ENCODE peak calls at places on chromosomes 11 and 22, in six cellular contexts. One of them, this sample, is unnamed.

GRCh38 chr11:8263769-8264410 is at the start of gene LMO1:
- DNase-seq in transverse colon: peak
- DNase-seq in esophagus squamous epithelium: no peak
- DNase-seq in gastrocnemius medialis: peak
- DNase-seq in testis: peak
- DNase-seq in heart left ventricle: peak
- DNase-seq in this sample: peak

GRCh38 chr11:75664366-75664765 is 4.5 kb downstream of the MAP6 start:
- DNase-seq in gastrocnemius medialis: no peak
- DNase-seq in esophagus squamous epithelium: no peak
- DNase-seq in transverse colon: no peak
- DNase-seq in testis: no peak
- DNase-seq in heart left ventricle: no peak
- DNase-seq in this sample: no peak

GRCh38 chr11:124075841-124076571 is 34.9 kb upstream of the OR10G7 start:
- DNase-seq in heart left ventricle: no peak
- DNase-seq in transverse colon: peak
- DNase-seq in testis: peak
- DNase-seq in gastrocnemius medialis: no peak
- DNase-seq in esophagus squamous epithelium: no peak
- DNase-seq in this sample: peak

GRCh38 chr11:67352546-67353316 is 615 bp downstream of the POLD4 start:
- DNase-seq in gastrocnemius medialis: no peak
- DNase-seq in transverse colon: peak
- DNase-seq in esophagus squamous epithelium: no peak
- DNase-seq in heart left ventricle: peak
- DNase-seq in testis: no peak
- DNase-seq in this sample: peak

GRCh38 chr11:118434553-118435232 is 1.6 kb upstream of the KMT2A start:
- DNase-seq in esophagus squamous epithelium: no peak
- DNase-seq in testis: peak
- DNase-seq in heart left ventricle: peak
- DNase-seq in gastrocnemius medialis: peak
- DNase-seq in transverse colon: peak
- DNase-seq in this sample: peak

GRCh38 chr22:35328472-35328885 is 28.8 kb downstream of the TOM1 start:
- DNase-seq in transverse colon: no peak
- DNase-seq in testis: no peak
- DNase-seq in gastrocnemius medialis: peak
- DNase-seq in heart left ventricle: no peak
- DNase-seq in esophagus squamous epithelium: no peak
- DNase-seq in this sample: peak

GRCh38 chr11:104764718-104765045 is 133.6 kb downstream of the CASP12 start:
- DNase-seq in heart left ventricle: no peak
- DNase-seq in gastrocnemius medialis: no peak
- DNase-seq in esophagus squamous epithelium: no peak
- DNase-seq in testis: no peak
- DNase-seq in transverse colon: no peak
- DNase-seq in this sample: no peak

GRCh38 chr11:22244986-22245592 is 52.2 kb downstream of the ANO5 start:
- DNase-seq in esophagus squamous epithelium: no peak
- DNase-seq in testis: peak
- DNase-seq in gastrocnemius medialis: no peak
- DNase-seq in heart left ventricle: no peak
- DNase-seq in transverse colon: peak
- DNase-seq in this sample: no peak

GRCh38 chr22:30537083-30537731 is 9.3 kb downstream of the SEC14L6 start:
- DNase-seq in testis: peak
- DNase-seq in transverse colon: no peak
- DNase-seq in heart left ventricle: no peak
- DNase-seq in gastrocnemius medialis: no peak
- DNase-seq in esophagus squamous epithelium: no peak
- DNase-seq in this sample: no peak

GRCh38 chr11:58776891-58777451 is 45.2 kb upstream of the GLYAT start:
- DNase-seq in gastrocnemius medialis: no peak
- DNase-seq in heart left ventricle: no peak
- DNase-seq in transverse colon: no peak
- DNase-seq in testis: no peak
- DNase-seq in esophagus squamous epithelium: no peak
- DNase-seq in this sample: no peak

GRCh38 chr11:15073361-15074205 is at the start of gene CALCB:
- DNase-seq in testis: peak
- DNase-seq in gastrocnemius medialis: no peak
- DNase-seq in heart left ventricle: no peak
- DNase-seq in transverse colon: no peak
- DNase-seq in esophagus squamous epithelium: no peak
- DNase-seq in this sample: no peak

GRCh38 chr22:27242474-27242873 is 559.1 kb downstream of the MN1 start:
- DNase-seq in heart left ventricle: no peak
- DNase-seq in gastrocnemius medialis: no peak
- DNase-seq in testis: no peak
- DNase-seq in esophagus squamous epithelium: no peak
- DNase-seq in transverse colon: no peak
- DNase-seq in this sample: no peak

GRCh38 chr11:133957926-133958325 is 1.2 kb upstream of the IGSF9B start:
- DNase-seq in testis: peak
- DNase-seq in esophagus squamous epithelium: no peak
- DNase-seq in gastrocnemius medialis: no peak
- DNase-seq in transverse colon: no peak
- DNase-seq in heart left ventricle: no peak
- DNase-seq in this sample: no peak

GRCh38 chr11:98107736-98108135 is 913.0 kb upstream of the CNTN5 start:
- DNase-seq in transverse colon: no peak
- DNase-seq in esophagus squamous epithelium: no peak
- DNase-seq in heart left ventricle: peak
- DNase-seq in testis: no peak
- DNase-seq in gastrocnemius medialis: no peak
- DNase-seq in this sample: no peak

DNA sequence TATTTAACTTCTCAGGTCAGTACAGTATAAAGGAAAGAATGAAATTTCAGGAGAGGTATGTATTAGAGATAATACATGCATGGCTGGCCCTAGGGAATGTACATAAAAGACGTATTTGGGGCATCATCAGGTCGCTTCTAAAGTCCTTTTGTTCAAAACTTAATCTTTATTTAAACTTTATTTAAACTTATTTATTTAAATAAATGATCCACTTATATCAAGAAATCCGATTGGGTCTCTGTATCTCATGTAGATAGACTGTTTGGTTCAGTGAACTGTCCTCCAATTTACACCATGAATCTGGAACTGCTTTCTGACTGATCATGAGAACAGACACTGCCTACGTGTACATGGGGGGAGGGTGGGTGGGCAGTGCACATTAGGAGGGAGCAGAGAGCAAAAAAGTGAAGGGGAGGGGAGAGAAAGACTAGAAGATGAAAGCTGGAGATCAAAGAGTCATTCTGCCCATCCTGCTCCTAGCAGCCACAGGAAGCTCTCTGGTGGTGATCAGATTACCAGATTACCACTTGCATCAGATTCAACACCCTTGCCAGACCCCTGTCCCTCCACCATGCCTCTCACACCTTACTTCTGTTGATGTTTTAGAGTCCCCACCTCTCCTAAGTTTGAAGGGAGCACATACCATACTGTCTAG is 92.1 kb upstream of the MTMR2 start:
- DNase-seq in testis: no peak
- DNase-seq in gastrocnemius medialis: no peak
- DNase-seq in heart left ventricle: no peak
- DNase-seq in transverse colon: no peak
- DNase-seq in esophagus squamous epithelium: no peak
- DNase-seq in this sample: no peak
- H3K27ac ChIP-seq in testis: no peak
- H3K27ac ChIP-seq in gastrocnemius medialis: no peak
- H3K27ac ChIP-seq in heart left ventricle: no peak
- H3K27ac ChIP-seq in transverse colon: no peak
- H3K27ac ChIP-seq in esophagus squamous epithelium: no peak
- H3K27ac ChIP-seq in this sample: no peak

DNA sequence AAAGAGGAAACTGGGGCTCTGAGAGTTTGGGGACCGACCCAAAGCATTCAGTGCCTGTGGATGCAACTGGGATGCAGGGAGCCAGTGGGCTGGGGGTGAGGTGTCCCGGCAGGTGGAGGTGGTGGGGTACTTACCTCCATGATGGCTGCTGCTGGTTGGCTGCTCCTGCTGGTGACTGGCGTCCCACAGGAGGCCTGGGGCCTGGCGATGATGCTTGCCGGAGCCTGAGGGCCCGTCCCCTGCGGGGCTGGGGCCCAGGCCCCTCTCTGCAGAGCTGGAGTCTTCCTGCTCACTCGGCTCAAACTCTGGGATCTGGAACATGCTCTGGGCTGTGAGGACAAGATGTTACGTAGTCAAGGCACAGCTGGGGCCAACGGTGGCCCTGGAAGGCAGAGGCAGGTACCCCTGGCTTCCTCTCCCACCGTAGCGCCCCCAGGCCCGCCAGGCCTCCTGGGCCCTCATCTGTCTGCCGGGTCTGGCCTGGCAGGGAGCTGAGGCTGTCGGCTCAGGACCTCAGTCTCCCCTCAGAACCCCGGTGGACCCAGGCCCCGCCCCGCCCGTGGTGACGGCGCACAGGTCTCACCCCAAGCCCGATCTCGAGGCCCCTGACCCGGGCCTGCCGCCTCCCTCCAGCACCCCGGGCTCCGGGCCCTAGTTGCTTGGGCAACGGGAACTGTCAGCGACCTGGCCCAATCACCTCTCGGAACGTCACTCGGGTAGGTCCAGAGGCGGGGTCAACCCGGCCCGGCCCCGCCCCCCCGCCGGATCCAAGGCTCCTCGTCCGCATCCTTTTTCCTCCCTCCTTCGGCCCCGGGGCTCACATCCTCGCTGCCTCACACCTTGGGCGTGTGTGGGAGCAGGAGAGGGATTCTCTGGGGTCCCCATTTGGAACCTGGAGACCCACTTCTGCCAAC is at the start of gene BAD:
- DNase-seq in esophagus squamous epithelium: peak
- DNase-seq in testis: peak
- DNase-seq in transverse colon: peak
- DNase-seq in gastrocnemius medialis: peak
- DNase-seq in heart left ventricle: peak
- DNase-seq in this sample: peak
- TF ChIP-seq CTCF in esophagus squamous epithelium: no peak
- TF ChIP-seq CTCF in testis: no peak
- TF ChIP-seq CTCF in transverse colon: no peak
- TF ChIP-seq CTCF in gastrocnemius medialis: no peak
- TF ChIP-seq CTCF in heart left ventricle: no peak
- TF ChIP-seq CTCF in this sample: no peak

GRCh38 chr11:61834278-61835004 is 6.3 kb downstream of the FADS2 start:
- DNase-seq in esophagus squamous epithelium: no peak
- DNase-seq in heart left ventricle: peak
- DNase-seq in testis: peak
- DNase-seq in gastrocnemius medialis: no peak
- DNase-seq in transverse colon: no peak
- DNase-seq in this sample: peak

GRCh38 chr11:61832758-61833157 is 4.7 kb downstream of the FADS2 start:
- DNase-seq in heart left ventricle: peak
- DNase-seq in testis: peak
- DNase-seq in gastrocnemius medialis: no peak
- DNase-seq in esophagus squamous epithelium: no peak
- DNase-seq in transverse colon: no peak
- DNase-seq in this sample: peak

GRCh38 chr11:61832207-61832606 is 4.1 kb downstream of the FADS2 start:
- DNase-seq in testis: no peak
- DNase-seq in esophagus squamous epithelium: no peak
- DNase-seq in transverse colon: no peak
- DNase-seq in gastrocnemius medialis: no peak
- DNase-seq in heart left ventricle: no peak
- DNase-seq in this sample: no peak

GRCh38 chr11:61833926-61834277 is 5.8 kb downstream of the FADS2 start:
- DNase-seq in transverse colon: no peak
- DNase-seq in esophagus squamous epithelium: no peak
- DNase-seq in heart left ventricle: no peak
- DNase-seq in testis: no peak
- DNase-seq in gastrocnemius medialis: no peak
- DNase-seq in this sample: no peak

DNA sequence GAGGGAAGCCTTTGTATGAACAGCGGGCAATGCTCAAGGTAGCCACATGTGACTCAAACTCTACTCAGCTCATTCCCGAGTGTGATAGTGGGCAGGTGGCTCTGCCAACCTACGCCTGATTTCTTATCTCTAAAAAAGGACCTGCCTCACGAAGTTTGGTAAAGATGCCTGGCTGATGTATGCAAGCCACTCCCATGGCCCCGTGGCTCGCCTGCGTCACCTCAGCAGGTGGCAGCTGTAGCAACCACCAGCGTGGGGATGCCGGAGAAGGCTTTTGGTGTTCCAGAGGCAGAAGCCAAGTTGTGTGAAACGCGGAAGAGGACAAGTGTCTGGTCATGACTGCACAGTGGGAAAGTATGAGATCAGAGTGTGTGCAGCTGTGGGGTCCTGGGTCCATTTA is 5.4 kb downstream of the FADS2 start:
- DNase-seq in esophagus squamous epithelium: no peak
- DNase-seq in testis: no peak
- DNase-seq in gastrocnemius medialis: no peak
- DNase-seq in transverse colon: no peak
- DNase-seq in heart left ventricle: no peak
- DNase-seq in this sample: peak
- TF ChIP-seq POLR2A in esophagus squamous epithelium: no peak
- TF ChIP-seq POLR2A in testis: no peak
- TF ChIP-seq POLR2A in gastrocnemius medialis: no peak
- TF ChIP-seq POLR2A in transverse colon: no peak
- TF ChIP-seq POLR2A in heart left ventricle: no peak
- TF ChIP-seq POLR2A in this sample: no peak

DNA sequence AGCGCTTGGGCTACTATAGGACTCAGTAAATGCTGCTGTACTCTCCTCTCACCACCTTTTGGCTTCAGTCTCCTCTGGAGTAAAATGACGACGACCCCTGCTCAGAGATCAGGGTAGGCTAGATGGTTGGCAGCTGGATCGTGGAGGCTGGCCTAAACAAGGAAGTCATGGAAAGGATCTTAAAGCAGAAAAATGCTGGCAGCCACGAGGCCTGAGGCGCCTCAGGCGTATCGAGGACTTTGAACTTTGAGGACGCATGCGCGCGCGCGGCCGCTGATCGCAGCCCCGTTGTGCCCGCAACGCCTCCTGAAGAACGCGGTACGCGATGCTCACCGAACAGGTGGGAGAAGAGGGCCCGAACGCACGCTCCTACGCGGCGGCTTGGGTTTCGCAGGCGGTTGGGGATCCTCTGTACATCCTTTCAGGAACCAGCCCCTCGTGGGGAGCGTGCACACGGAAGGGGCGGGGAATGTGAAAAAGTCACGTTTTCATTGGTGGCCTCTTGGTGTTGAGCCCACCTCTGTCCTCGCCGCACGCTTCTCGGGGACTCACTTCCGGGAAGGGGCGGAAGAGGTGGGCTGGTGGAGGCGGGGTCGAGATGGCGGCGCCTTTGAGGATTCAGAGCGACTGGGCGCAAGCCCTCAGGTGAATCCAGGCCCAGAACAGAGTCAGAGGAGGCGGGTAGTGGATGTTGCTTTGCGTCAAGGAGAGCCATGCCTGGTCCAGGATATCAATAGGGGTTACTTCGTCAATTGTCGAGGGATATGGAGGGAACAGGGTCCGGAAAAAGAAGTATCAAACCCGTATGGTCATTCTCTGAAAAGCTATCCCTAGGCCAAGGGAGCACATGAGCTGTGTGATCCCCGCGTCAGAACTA is at the start of the genes COA4 and PAAF1:
- DNase-seq in transverse colon: peak
- DNase-seq in gastrocnemius medialis: peak
- DNase-seq in esophagus squamous epithelium: peak
- DNase-seq in testis: peak
- DNase-seq in heart left ventricle: peak
- DNase-seq in this sample: peak
- H3K27ac ChIP-seq in transverse colon: peak
- H3K27ac ChIP-seq in gastrocnemius medialis: peak
- H3K27ac ChIP-seq in esophagus squamous epithelium: peak
- H3K27ac ChIP-seq in testis: peak
- H3K27ac ChIP-seq in heart left ventricle: peak
- H3K27ac ChIP-seq in this sample: peak

This sample was measured in spleen.